ENCODE peak calls at places on chromosomes 7 and 10, in ten cellular contexts. J is OCI-LY7, Z is epithelial cell of esophagus, M is fibroblast of pulmonary artery, R is thoracic aorta, H is AG10803, E is A549, S is GM12865, G is nephron progenitor cell, K is heart right ventricle. Y is an unnamed sample.

GRCh38 chr7:14793151-14793550 is 109.4 kb downstream of the DGKB start:
- DNase-seq in J (no peak), Z (no peak), M (no peak), R (no peak), H (no peak), E (no peak), S (no peak), G (no peak), K (no peak), Y (no peak)

GRCh38 chr7:38751416-38751815 is 120.2 kb upstream of the AMPH start:
- DNase-seq in J (no peak), Z (no peak), M (no peak), R (no peak), H (peak; percentile 53), E (no peak), S (no peak), G (no peak), K (no peak), Y (no peak)

GRCh38 chr10:62907470-62908212 is 91.5 kb upstream of the EGR2 start:
- DNase-seq in J (peak; percentile 64), Z (no peak), M (no peak), R (no peak), H (no peak), E (no peak), S (peak; percentile 30), G (no peak), K (no peak), Y (no peak)

GRCh38 chr7:50358306-50358705 is 53.8 kb downstream of the IKZF1 start:
- DNase-seq in J (no peak), Z (no peak), M (no peak), R (no peak), H (no peak), E (no peak), S (no peak), G (no peak), K (no peak), Y (no peak)

GRCh38 chr7:134089446-134089845 is 37.7 kb upstream of the LRGUK start:
- DNase-seq in J (peak; percentile 36), Z (no peak), M (no peak), R (no peak), H (no peak), E (no peak), S (no peak), G (no peak), K (no peak), Y (no peak)

GRCh38 chr10:103543617-103544525 is 50.4 kb downstream of the NEURL1 start:
- DNase-seq in J (no peak), Z (no peak), M (no peak), R (no peak), H (no peak), E (no peak), S (no peak), G (no peak), K (no peak), Y (no peak)

GRCh38 chr10:61465807-61466425 is 12.7 kb upstream of the TMEM26 start:
- DNase-seq in J (no peak), Z (peak; percentile 45), M (peak; percentile 30), R (no peak), H (no peak), E (no peak), S (no peak), G (no peak), K (no peak), Y (no peak)

GRCh38 chr7:97126483-97127171 is 9.1 kb downstream of the SDHAF3 start:
- DNase-seq in J (no peak), Z (peak; percentile 28), M (peak; percentile 16), R (no peak), H (no peak), E (no peak), S (no peak), G (peak; percentile 40), K (no peak), Y (no peak)

GRCh38 chr10:73871915-73872710 is 2.2 kb downstream of the CAMK2G start:
- DNase-seq in J (no peak), Z (peak; percentile 18), M (no peak), R (no peak), H (peak; percentile 59), E (no peak), S (no peak), G (no peak), K (no peak), Y (no peak)

GRCh38 chr7:30281791-30282190 is 2.6 kb upstream of the ZNRF2 start:
- DNase-seq in J (no peak), Z (peak; percentile 47), M (no peak), R (no peak), H (no peak), E (no peak), S (no peak), G (no peak), K (no peak), Y (no peak)

GRCh38 chr7:73893342-73894101 is 32.6 kb downstream of the TMEM270 start:
- DNase-seq in J (no peak), Z (no peak), M (no peak), R (peak; percentile 79), H (peak; percentile 52), E (no peak), S (no peak), G (no peak), K (peak; percentile 83), Y (no peak)

GRCh38 chr7:80078882-80079281 is 55.7 kb upstream of the GNAI1 start:
- DNase-seq in J (no peak), Z (no peak), M (no peak), R (no peak), H (no peak), E (no peak), S (no peak), G (no peak), K (no peak), Y (no peak)

GRCh38 chr10:72563327-72563932 is 62.4 kb downstream of the MICU1 start:
- DNase-seq in J (no peak), Z (no peak), M (no peak), R (no peak), H (no peak), E (no peak), S (peak; percentile 79), G (no peak), K (no peak), Y (no peak)

GRCh38 chr10:119420950-119421875 is 121.3 kb downstream of the RGS10 start:
- DNase-seq in J (no peak), Z (no peak), M (no peak), R (no peak), H (no peak), E (no peak), S (no peak), G (no peak), K (peak; percentile 60), Y (no peak)

DNA sequence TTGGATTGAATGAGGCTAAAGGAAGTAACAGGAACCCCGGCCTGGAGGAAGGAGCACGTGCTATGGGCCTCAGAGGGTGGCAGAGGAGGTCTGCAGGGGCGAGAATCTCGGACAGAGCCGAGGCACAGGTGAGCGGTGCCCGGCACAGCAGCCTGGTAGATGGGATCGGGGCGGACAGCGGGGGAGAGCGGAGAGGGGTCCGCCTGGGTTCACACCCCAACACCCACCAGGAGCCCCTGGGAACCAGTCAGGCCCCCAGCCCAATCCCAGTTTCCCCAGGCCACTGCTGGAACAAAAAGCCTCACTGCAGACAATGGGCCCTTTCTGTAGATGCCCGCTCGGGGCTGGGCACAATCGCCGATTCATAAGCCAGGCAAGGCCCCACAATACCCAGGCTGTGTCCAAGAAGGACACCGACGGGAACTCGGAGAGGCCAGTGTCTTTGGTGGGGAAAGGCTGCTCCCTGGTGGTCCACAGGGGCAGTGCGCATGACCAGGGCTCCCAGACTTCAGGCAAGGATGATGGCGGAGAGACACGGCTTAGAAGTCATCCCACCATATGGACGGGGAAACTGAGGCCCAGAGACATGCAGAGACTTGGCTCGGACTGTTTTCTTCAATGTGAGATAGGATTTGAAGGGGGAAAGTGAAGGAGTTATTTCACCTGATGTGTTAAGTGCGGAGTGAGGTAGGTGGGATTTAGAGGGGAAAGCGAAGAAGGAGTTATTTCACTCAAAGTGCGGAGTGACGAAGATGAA is 106.9 kb upstream of the GPR26 start:
- DNase-seq in J (peak; percentile 57), Z (peak; percentile 62), M (peak; percentile 66), R (no peak), H (peak; percentile 51), E (peak; percentile 88), S (peak; percentile 88), G (peak; percentile 82), K (peak; percentile 70), Y (peak; percentile 83)
- TF ChIP-seq CTCF in J (peak; percentile 98), Z (peak; percentile 97), M (peak; percentile 98), R (peak; percentile 96), H (peak; percentile 96), E (peak; percentile 86), S (peak; percentile 96), G (peak; percentile 98), K (peak; percentile 95), Y (peak; percentile 98)

GRCh38 chr7:20402297-20403230 is 71.9 kb downstream of the ITGB8 start:
- DNase-seq in J (no peak), Z (no peak), M (peak; percentile 28), R (no peak), H (peak; percentile 23), E (no peak), S (no peak), G (no peak), K (no peak), Y (no peak)
- TF ChIP-seq CTCF in J (peak; percentile 76), Z (peak; percentile 38), M (peak; percentile 52), R (no peak), H (peak; percentile 42), E (peak; percentile 57), S (no peak), G (no peak), K (no peak), Y (peak; percentile 49)

GRCh38 chr7:47392241-47392759 is 189.6 kb downstream of the TNS3 start:
- DNase-seq in J (no peak), Z (no peak), M (peak; percentile 88), R (no peak), H (peak; percentile 96), E (no peak), S (no peak), G (no peak), K (peak; percentile 76), Y (no peak)
- TF ChIP-seq CTCF in J (no peak), Z (no peak), M (peak; percentile 79), R (peak; percentile 66), H (peak; percentile 75), E (no peak), S (no peak), G (no peak), K (peak; percentile 9), Y (no peak)

GRCh38 chr10:47287365-47287802 is 12.6 kb upstream of the GDF10 start:
- DNase-seq in J (no peak), Z (peak; percentile 27), M (no peak), R (no peak), H (no peak), E (no peak), S (no peak), G (no peak), K (peak; percentile 45), Y (no peak)

GRCh38 chr10:47283848-47284247 is 16.1 kb upstream of the GDF10 start:
- DNase-seq in J (no peak), Z (no peak), M (no peak), R (no peak), H (no peak), E (no peak), S (no peak), G (no peak), K (no peak), Y (no peak)

GRCh38 chr10:47286591-47287325 is 13.2 kb upstream of the GDF10 start:
- DNase-seq in J (no peak), Z (no peak), M (no peak), R (no peak), H (no peak), E (no peak), S (no peak), G (no peak), K (peak; percentile 21), Y (no peak)

GRCh38 chr10:47286116-47286505 is 13.9 kb upstream of the GDF10 start:
- DNase-seq in J (no peak), Z (no peak), M (no peak), R (no peak), H (no peak), E (no peak), S (no peak), G (no peak), K (no peak), Y (no peak)

GRCh38 chr10:47285381-47286115 is 14.4 kb upstream of the GDF10 start:
- DNase-seq in J (no peak), Z (no peak), M (no peak), R (no peak), H (no peak), E (no peak), S (no peak), G (no peak), K (no peak), Y (no peak)
- TF ChIP-seq CTCF in J (no peak), Z (no peak), M (no peak), R (no peak), H (no peak), E (no peak), S (no peak), G (no peak), K (no peak), Y (no peak)

Y was measured in endothelial cell.